ENCODE peak calls at places on chromosome 9, in seven cellular contexts. L, P, D, G, R, T and Y are unnamed samples.

GRCh38 chr9:19934301-19934868 is 145.5 kb upstream of the SLC24A2 start:
- DNase-seq in L (peak; percentile 50), P (peak; percentile 2), D (no peak), G (no peak), R (no peak), T (no peak), Y (no peak)

GRCh38 chr9:35842020-35842745 is 13.2 kb downstream of the TMEM8B start:
- DNase-seq in L (no peak), P (no peak), D (no peak), G (no peak), R (no peak), T (no peak), Y (no peak)

GRCh38 chr9:136364942-136365774 is 1.6 kb upstream of the DNLZ start:
- DNase-seq in L (no peak), P (no peak), D (no peak), G (no peak), R (no peak), T (no peak), Y (no peak)

GRCh38 chr9:130681769-130682489 is 11.7 kb upstream of the EXOSC2 start:
- DNase-seq in L (peak; percentile 29), P (peak; percentile 42), D (no peak), G (no peak), R (no peak), T (no peak), Y (no peak)

GRCh38 chr9:72947987-72948465 is 4.8 kb downstream of the ALDH1A1 start:
- DNase-seq in L (no peak), P (peak; percentile 72), D (no peak), G (no peak), R (no peak), T (no peak), Y (no peak)

GRCh38 chr9:136527721-136528710 is 17.8 kb downstream of the NOTCH1 start:
- DNase-seq in L (no peak), P (peak; percentile 45), D (no peak), G (no peak), R (no peak), T (no peak), Y (no peak)

GRCh38 chr9:135566552-135566951 is 5.0 kb downstream of the PAEP start:
- DNase-seq in L (no peak), P (no peak), D (no peak), G (no peak), R (no peak), T (no peak), Y (no peak)

GRCh38 chr9:114902773-114903589 is 27.4 kb downstream of the TNFSF8 start:
- DNase-seq in L (peak; percentile 78), P (no peak), D (peak; percentile 32), G (no peak), R (peak; percentile 39), T (no peak), Y (peak; percentile 86)

GRCh38 chr9:84761137-84761808 is 91.7 kb downstream of the NTRK2 start:
- DNase-seq in L (no peak), P (no peak), D (no peak), G (no peak), R (no peak), T (no peak), Y (no peak)

GRCh38 chr9:115810166-115810565 is 343.4 kb upstream of the PAPPA start:
- DNase-seq in L (peak; percentile 36), P (no peak), D (no peak), G (no peak), R (peak; percentile 55), T (no peak), Y (peak; percentile 50)

GRCh38 chr9:3526903-3527652 is 1.3 kb upstream of the RFX3 start:
- DNase-seq in L (peak; percentile 41), P (peak; percentile 49), D (peak; percentile 61), G (no peak), R (peak; percentile 27), T (no peak), Y (no peak)

GRCh38 chr9:87147803-87148202 is 200.5 kb upstream of the GAS1 start:
- DNase-seq in L (no peak), P (no peak), D (no peak), G (no peak), R (no peak), T (no peak), Y (no peak)

GRCh38 chr9:3916984-3917383 is 382.9 kb downstream of the GLIS3 start:
- DNase-seq in L (peak; percentile 49), P (peak; percentile 11), D (no peak), G (no peak), R (peak; percentile 61), T (no peak), Y (no peak)

GRCh38 chr9:113737414-113738271 is 138.5 kb upstream of the ZNF618 start:
- DNase-seq in L (peak; percentile 75), P (peak; percentile 70), D (no peak), G (peak; percentile 57), R (peak; percentile 76), T (no peak), Y (peak; percentile 56)

GRCh38 chr9:36039696-36040095 is 3.0 kb downstream of the RECK start:
- DNase-seq in L (peak; percentile 20), P (no peak), D (no peak), G (no peak), R (no peak), T (no peak), Y (peak; percentile 16)

GRCh38 chr9:133078486-133078885 is 16.7 kb downstream of the CEL start:
- DNase-seq in L (no peak), P (no peak), D (no peak), G (no peak), R (no peak), T (no peak), Y (no peak)

GRCh38 chr9:35075358-35075757 is 2.9 kb upstream of the VCP start:
- DNase-seq in L (no peak), P (no peak), D (no peak), G (no peak), R (no peak), T (no peak), Y (no peak)

GRCh38 chr9:10050016-10050415 is 562.8 kb downstream of the PTPRD start:
- DNase-seq in L (no peak), P (no peak), D (no peak), G (no peak), R (no peak), T (no peak), Y (peak; percentile 42)

GRCh38 chr9:130906727-130907416 is 10.3 kb upstream of the QRFP start:
- DNase-seq in L (no peak), P (no peak), D (no peak), G (no peak), R (no peak), T (no peak), Y (no peak)

GRCh38 chr9:129026442-129027223 is 1.5 kb downstream of the SH3GLB2 start:
- DNase-seq in L (peak; percentile 26), P (no peak), D (no peak), G (no peak), R (peak; percentile 54), T (no peak), Y (no peak)

GRCh38 chr9:136484153-136485048 is 1.6 kb upstream of the SEC16A start:
- DNase-seq in L (peak; percentile 54), P (peak; percentile 73), D (peak; percentile 22), G (no peak), R (peak; percentile 69), T (no peak), Y (peak; percentile 61)

GRCh38 chr9:124415852-124416484 is 726 bp upstream of the PSMB7 start:
- DNase-seq in L (peak; percentile 30), P (no peak), D (no peak), G (no peak), R (no peak), T (no peak), Y (no peak)

GRCh38 chr9:35905912-35906679 is at the start of gene HRCT1:
- DNase-seq in L (peak; percentile 99), P (peak; percentile 91), D (no peak), G (no peak), R (peak; percentile 96), T (no peak), Y (peak; percentile 90)

GRCh38 chr9:90547896-90548295 is 94.7 kb downstream of the DIRAS2 start:
- DNase-seq in L (peak; percentile 7), P (no peak), D (no peak), G (no peak), R (peak; percentile 5), T (no peak), Y (no peak)

GRCh38 chr9:2704504-2704903 is 12.8 kb upstream of the KCNV2 start:
- DNase-seq in L (no peak), P (no peak), D (no peak), G (no peak), R (no peak), T (no peak), Y (no peak)

GRCh38 chr9:124262596-124263045 is 4.9 kb downstream of the NEK6 start:
- DNase-seq in L (no peak), P (no peak), D (no peak), G (no peak), R (no peak), T (no peak), Y (no peak)

GRCh38 chr9:126113756-126114408 is 212.7 kb upstream of the MVB12B start:
- DNase-seq in L (no peak), P (no peak), D (no peak), G (no peak), R (no peak), T (no peak), Y (no peak)

GRCh38 chr9:132214027-132214622 is 52.3 kb downstream of the NTNG2 start:
- DNase-seq in L (peak; percentile 93), P (peak; percentile 51), D (no peak), G (peak; percentile 75), R (peak; percentile 70), T (peak; percentile 64), Y (peak; percentile 80)

GRCh38 chr9:109026306-109026705 is 13.0 kb upstream of the CTNNAL1 start:
- DNase-seq in L (no peak), P (no peak), D (no peak), G (no peak), R (no peak), T (no peak), Y (no peak)

GRCh38 chr9:36748322-36748899 is 175.7 kb downstream of the MELK start:
- DNase-seq in L (peak; percentile 45), P (peak; percentile 35), D (no peak), G (no peak), R (peak; percentile 25), T (no peak), Y (no peak)